ENCODE peak calls at places on chromosome 22, in nine cellular contexts. G is RCC 7860, L is LoVo, W is caudate nucleus, R is T-cell, S is pancreas, C is NCI-H748 treated with DMSO at 0.1 percent for 48 hours, V is head of caudate nucleus, Y is anterior cingulate cortex. K is an unnamed sample.
A peak's percentile ranks its signal among the peaks of the same experiment; 100 is the strongest.

GRCh38 chr22:50302564-50302963 is 4.9 kb downstream of the PLXNB2 start:
- DNase-seq in G (no peak), L (no peak), W (no peak), R (no peak), S (no peak), C (no peak), V (no peak), Y (no peak), K (no peak)

GRCh38 chr22:37195921-37196320 is 7.9 kb upstream of the C1QTNF6 start:
- DNase-seq in G (no peak), L (peak; percentile 22), W (no peak), R (no peak), S (no peak), C (no peak), V (no peak), Y (no peak), K (no peak)

GRCh38 chr22:49825436-49825835 is 2.2 kb downstream of the BRD1 start:
- DNase-seq in G (peak; percentile 27), L (no peak), W (no peak), R (no peak), S (no peak), C (no peak), V (no peak), Y (no peak), K (no peak)

GRCh38 chr22:44351685-44352377 is 39.1 kb upstream of the SHISAL1 start:
- DNase-seq in G (peak; percentile 85), L (peak; percentile 63), W (no peak), R (no peak), S (no peak), C (no peak), V (no peak), Y (peak; percentile 16), K (no peak)

GRCh38 chr22:36333632-36334031 is 54.1 kb downstream of the MYH9 start:
- DNase-seq in G (no peak), L (no peak), W (no peak), R (no peak), S (no peak), C (no peak), V (no peak), Y (no peak), K (no peak)

GRCh38 chr22:48490513-48491411 is 1336.9 kb downstream of the BRD1 start:
- DNase-seq in G (no peak), L (no peak), W (no peak), R (no peak), S (no peak), C (no peak), V (peak; percentile 31), Y (no peak), K (no peak)

GRCh38 chr22:47173535-47174021 is 411.1 kb downstream of the TBC1D22A start:
- DNase-seq in G (no peak), L (no peak), W (no peak), R (no peak), S (no peak), C (no peak), V (no peak), Y (no peak), K (no peak)

GRCh38 chr22:36756746-36757607 is 18.9 kb downstream of the IFT27 start:
- DNase-seq in G (no peak), L (no peak), W (no peak), R (no peak), S (no peak), C (no peak), V (no peak), Y (no peak), K (no peak)

GRCh38 chr22:44211946-44212930 is 31.5 kb downstream of the PARVG start:
- DNase-seq in G (no peak), L (no peak), W (no peak), R (no peak), S (no peak), C (no peak), V (no peak), Y (peak; percentile 33), K (no peak)

K was measured in stimulated activated naive B cell treated with anti-CD40 and anti-IgM and Interleukin-4, amounts not matched to agents 10 μg/mL and 1 μg/mL and 100 μg/mL, for 72 hours.